ENCODE peak calls at places on chromosome 16, in ten cellular contexts. O is colonic mucosa, A is HS-5, W is pancreas, Y is SK-N-DZ, C is HT1080, F is D341Med, E is COLO829, I is H4, H is H7. T is an unnamed sample.

GRCh38 chr16:51825740-51826139 is 674.7 kb upstream of the SALL1 start:
- DNase-seq in O (no peak), A (no peak), W (no peak), Y (no peak), C (no peak), F (no peak), E (no peak), I (no peak), H (no peak), T (no peak)

GRCh38 chr16:30357085-30357714 is 2.1 kb upstream of the CD2BP2 start:
- DNase-seq in O (no peak), A (no peak), W (no peak), Y (no peak), C (no peak), F (no peak), E (no peak), I (no peak), H (no peak), T (no peak)

GRCh38 chr16:54355251-54355650 is 68.7 kb upstream of the IRX3 start:
- DNase-seq in O (no peak), A (no peak), W (no peak), Y (no peak), C (peak; percentile 68), F (no peak), E (no peak), I (peak; percentile 36), H (no peak), T (no peak)

GRCh38 chr16:12099451-12100123 is 123.1 kb downstream of the SNX29 start:
- DNase-seq in O (no peak), A (no peak), W (no peak), Y (no peak), C (no peak), F (no peak), E (no peak), I (no peak), H (no peak), T (no peak)

GRCh38 chr16:72844225-72844920 is 203.6 kb downstream of the ZFHX3 start:
- DNase-seq in O (no peak), A (no peak), W (no peak), Y (no peak), C (no peak), F (no peak), E (no peak), I (no peak), H (no peak), T (no peak)

GRCh38 chr16:140175-140857 is 1.8 kb upstream of the NPRL3 start:
- DNase-seq in O (no peak), A (no peak), W (no peak), Y (no peak), C (no peak), F (no peak), E (no peak), I (no peak), H (no peak), T (no peak)

GRCh38 chr16:57601801-57602478 is 26.5 kb upstream of the ADGRG1 start:
- DNase-seq in O (no peak), A (no peak), W (no peak), Y (no peak), C (no peak), F (no peak), E (no peak), I (no peak), H (no peak), T (no peak)

GRCh38 chr16:11254913-11255736 is 879 bp downstream of the SOCS1 start:
- DNase-seq in O (peak; percentile 49), A (no peak), W (peak; percentile 52), Y (peak; percentile 38), C (no peak), F (peak; percentile 65), E (no peak), I (no peak), H (peak; percentile 73), T (no peak)

GRCh38 chr16:66474750-66475199 is 47.7 kb downstream of the BEAN1 start:
- DNase-seq in O (no peak), A (no peak), W (no peak), Y (no peak), C (no peak), F (no peak), E (no peak), I (no peak), H (peak; percentile 37), T (no peak)

GRCh38 chr16:67548265-67549126 is 13.8 kb upstream of the CTCF start:
- DNase-seq in O (no peak), A (no peak), W (no peak), Y (no peak), C (no peak), F (no peak), E (no peak), I (no peak), H (peak; percentile 35), T (no peak)

GRCh38 chr16:1261131-1261917 is 5.5 kb downstream of the TPSD1 start:
- DNase-seq in O (no peak), A (no peak), W (no peak), Y (no peak), C (no peak), F (no peak), E (no peak), I (no peak), H (peak; percentile 86), T (no peak)

GRCh38 chr16:79592150-79592549 is 8.4 kb downstream of the MAF start:
- DNase-seq in O (no peak), A (no peak), W (no peak), Y (no peak), C (no peak), F (no peak), E (no peak), I (no peak), H (peak; percentile 36), T (no peak)

GRCh38 chr16:89314357-89314756 is 96.9 kb downstream of the ZNF778 start:
- DNase-seq in O (no peak), A (no peak), W (peak; percentile 24), Y (no peak), C (no peak), F (no peak), E (no peak), I (no peak), H (no peak), T (no peak)

GRCh38 chr16:8641671-8642070 is 20.2 kb downstream of the METTL22 start:
- DNase-seq in O (no peak), A (no peak), W (no peak), Y (no peak), C (no peak), F (no peak), E (no peak), I (no peak), H (no peak), T (no peak)

GRCh38 chr16:785563-786535 is 2.3 kb downstream of the RPUSD1 start:
- DNase-seq in O (peak; percentile 75), A (no peak), W (peak; percentile 78), Y (peak; percentile 65), C (peak; percentile 51), F (peak; percentile 76), E (peak; percentile 20), I (no peak), H (peak; percentile 97), T (peak; percentile 67)

GRCh38 chr16:81836279-81837054 is 57.4 kb downstream of the PLCG2 start:
- DNase-seq in O (no peak), A (no peak), W (no peak), Y (no peak), C (no peak), F (no peak), E (no peak), I (no peak), H (no peak), T (no peak)

GRCh38 chr16:57720142-57720575 is 15.4 kb upstream of the KATNB1 start:
- DNase-seq in O (peak; percentile 53), A (no peak), W (peak; percentile 80), Y (peak; percentile 60), C (peak; percentile 60), F (peak; percentile 65), E (peak; percentile 16), I (peak; percentile 39), H (peak; percentile 68), T (peak; percentile 70)

GRCh38 chr16:4676826-4677225 is 16.5 kb upstream of the NUDT16L1 start:
- DNase-seq in O (no peak), A (no peak), W (no peak), Y (no peak), C (no peak), F (no peak), E (no peak), I (no peak), H (no peak), T (no peak)

GRCh38 chr16:4613636-4614570 is 785 bp downstream of the UBALD1 start:
- DNase-seq in O (no peak), A (no peak), W (peak; percentile 67), Y (peak; percentile 55), C (peak; percentile 26), F (peak; percentile 69), E (no peak), I (no peak), H (peak; percentile 82), T (peak; percentile 14)

GRCh38 chr16:83212301-83212841 is 585.6 kb downstream of the CDH13 start:
- DNase-seq in O (no peak), A (no peak), W (no peak), Y (no peak), C (no peak), F (no peak), E (no peak), I (no peak), H (no peak), T (no peak)

GRCh38 chr16:66272461-66272860 is 94.0 kb upstream of the CDH5 start:
- DNase-seq in O (peak; percentile 6), A (no peak), W (no peak), Y (no peak), C (no peak), F (no peak), E (no peak), I (no peak), H (no peak), T (no peak)

GRCh38 chr16:8962393-8963009 is 1.2 kb downstream of the USP7 start:
- DNase-seq in O (peak; percentile 56), A (no peak), W (peak; percentile 43), Y (no peak), C (no peak), F (peak; percentile 53), E (no peak), I (no peak), H (peak; percentile 80), T (no peak)

GRCh38 chr16:4109250-4109736 is 6.9 kb downstream of the ADCY9 start:
- DNase-seq in O (no peak), A (no peak), W (no peak), Y (no peak), C (no peak), F (no peak), E (no peak), I (no peak), H (no peak), T (no peak)

GRCh38 chr16:27445502-27446175 is 43.7 kb downstream of the IL21R start:
- DNase-seq in O (no peak), A (no peak), W (no peak), Y (no peak), C (no peak), F (no peak), E (no peak), I (no peak), H (no peak), T (no peak)

GRCh38 chr16:66296591-66296990 is 69.9 kb upstream of the CDH5 start:
- DNase-seq in O (no peak), A (no peak), W (no peak), Y (no peak), C (no peak), F (no peak), E (no peak), I (no peak), H (no peak), T (no peak)

GRCh38 chr16:14405611-14406537 is 224.2 kb downstream of the PARN start:
- DNase-seq in O (peak; percentile 55), A (no peak), W (peak; percentile 41), Y (no peak), C (no peak), F (peak; percentile 40), E (no peak), I (no peak), H (peak; percentile 98), T (peak; percentile 12)

GRCh38 chr16:65392831-65393565 is 271.1 kb upstream of the CDH11 start:
- DNase-seq in O (no peak), A (no peak), W (no peak), Y (no peak), C (peak; percentile 64), F (no peak), E (no peak), I (peak; percentile 90), H (no peak), T (no peak)

GRCh38 chr16:3158014-3158497 is 23.2 kb downstream of the ZNF213 start:
- DNase-seq in O (peak; percentile 41), A (no peak), W (no peak), Y (peak; percentile 40), C (no peak), F (no peak), E (no peak), I (no peak), H (peak; percentile 85), T (peak; percentile 27)